ENCODE peak calls at places on chromosomes 5 and 9, in five cellular contexts. F is lung; K is CD8-positive, alpha-beta memory T cell; U is effector memory CD4-positive, alpha-beta T cell; J is adrenal gland. C is an unnamed sample. For H3K4me1, the result is how much of the 10 kb centered on the place peaks cover.

GRCh38 chr9:135515541-135515951 is 5.7 kb upstream of the LCN1 start:
- DNase-seq in F (no peak), K (no peak), U (no peak), J (peak), C (no peak)

GRCh38 chr9:76374702-76375543 is 19.3 kb downstream of the RFK start:
- DNase-seq in F (peak), K (no peak), U (no peak), J (peak), C (no peak)

GRCh38 chr5:158970569-158971014 is 129.1 kb downstream of the EBF1 start:
- DNase-seq in F (no peak), K (no peak), U (no peak), J (no peak), C (no peak)

GRCh38 chr5:135874461-135874860 is 21.2 kb downstream of the IL9 start:
- DNase-seq in F (no peak), K (no peak), U (no peak), J (no peak), C (no peak)

GRCh38 chr9:133144887-133145466 is 18.7 kb downstream of the GBGT1 start:
- DNase-seq in F (no peak), K (no peak), U (no peak), J (no peak), C (no peak)

GRCh38 chr9:3528466-3528865 is 2.7 kb upstream of the RFX3 start:
- DNase-seq in F (no peak), K (peak), U (peak), J (no peak), C (no peak)

GRCh38 chr5:179343902-179344300 is 1.4 kb downstream of the ADAMTS2 start:
- DNase-seq in F (no peak), K (no peak), U (no peak), J (no peak), C (no peak)

GRCh38 chr5:180212363-180213255 is 3.6 kb upstream of the RASGEF1C start:
- DNase-seq in F (no peak), K (no peak), U (no peak), J (peak), C (peak)

GRCh38 chr9:19378154-19378553 is 1.9 kb downstream of the RPS6 start:
- DNase-seq in F (no peak), K (no peak), U (no peak), J (no peak), C (no peak)

GRCh38 chr5:74361406-74362358 is 278.8 kb downstream of the ENC1 start:
- DNase-seq in F (no peak), K (no peak), U (no peak), J (no peak), C (peak)

GRCh38 chr9:89007568-89007967 is 16.3 kb downstream of the S1PR3 start:
- DNase-seq in F (peak), K (no peak), U (no peak), J (no peak), C (no peak)

GRCh38 chr5:76556511-76557221 is 66.5 kb downstream of the F2RL2 start:
- DNase-seq in F (no peak), K (no peak), U (no peak), J (no peak), C (peak)

GRCh38 chr5:150574818-150575537 is 65.5 kb upstream of the SYNPO start:
- DNase-seq in F (no peak), K (no peak), U (no peak), J (no peak), C (no peak)

GRCh38 chr5:116378007-116378831 is 196.4 kb downstream of the SEMA6A start:
- DNase-seq in F (no peak), K (no peak), U (no peak), J (no peak), C (no peak)

GRCh38 chr9:113463418-113464285 is at the start of gene RGS3:
- DNase-seq in F (peak), K (no peak), U (no peak), J (peak), C (peak)

GRCh38 chr9:106928350-106928749 is 65.4 kb downstream of the ZNF462 start:
- DNase-seq in F (no peak), K (no peak), U (no peak), J (no peak), C (no peak)

GRCh38 chr5:155883966-155884555 is 442.9 kb upstream of the SGCD start:
- DNase-seq in F (no peak), K (no peak), U (no peak), J (peak), C (peak)

GRCh38 chr9:97411789-97412627 is at the start of gene TDRD7:
- DNase-seq in F (peak), K (peak), U (peak), J (peak), C (peak)

GRCh38 chr5:14268738-14269137 is 125.6 kb downstream of the TRIO start:
- DNase-seq in F (no peak), K (no peak), U (no peak), J (no peak), C (no peak)

GRCh38 chr5:14266686-14267085 is 123.5 kb downstream of the TRIO start:
- DNase-seq in F (no peak), K (no peak), U (no peak), J (no peak), C (no peak)

GRCh38 chr5:14267166-14267838 is 124.2 kb downstream of the TRIO start:
- DNase-seq in F (no peak), K (no peak), U (no peak), J (no peak), C (no peak)

GRCh38 chr5:14269395-14269794 is 126.3 kb downstream of the TRIO start:
- DNase-seq in F (no peak), K (no peak), U (no peak), J (no peak), C (no peak)

GRCh38 chr5:14268236-14268701 is 125.1 kb downstream of the TRIO start:
- DNase-seq in F (no peak), K (no peak), U (no peak), J (peak), C (no peak)
- H3K4me1 ChIP-seq in F (under half), K (under half), U (under half), J (under half), C (under half)

GRCh38 chr9:137045294-137046093 is 483 bp downstream of the NPDC1 start:
- DNase-seq in F (no peak), K (no peak), U (no peak), J (no peak), C (no peak)
- H3K27ac ChIP-seq in F (peak), K (peak), U (no peak), J (no peak), C (peak)

DNA sequence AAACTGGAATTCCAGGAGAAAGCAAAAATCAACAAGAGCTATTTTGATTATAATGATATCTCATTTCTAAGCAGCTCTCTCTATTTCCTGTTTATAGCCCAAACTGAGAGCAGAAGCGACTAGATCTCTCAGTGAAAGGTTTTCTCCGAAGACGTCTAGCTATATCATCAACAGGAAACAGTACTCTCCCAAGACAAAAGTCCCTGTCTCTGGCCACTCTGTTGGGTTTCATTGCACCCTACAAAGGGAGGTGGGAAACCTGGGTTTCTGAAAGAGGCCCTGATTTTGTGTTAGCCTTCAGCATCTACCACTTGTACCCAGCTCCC is 188.3 kb downstream of the PALM2AKAP2 start:
- DNase-seq in F (no peak), K (peak), U (no peak), J (no peak), C (no peak)
- H3K4me1 ChIP-seq in F (under half), K (under half), U (under half), J (under half), C (under half)

DNA sequence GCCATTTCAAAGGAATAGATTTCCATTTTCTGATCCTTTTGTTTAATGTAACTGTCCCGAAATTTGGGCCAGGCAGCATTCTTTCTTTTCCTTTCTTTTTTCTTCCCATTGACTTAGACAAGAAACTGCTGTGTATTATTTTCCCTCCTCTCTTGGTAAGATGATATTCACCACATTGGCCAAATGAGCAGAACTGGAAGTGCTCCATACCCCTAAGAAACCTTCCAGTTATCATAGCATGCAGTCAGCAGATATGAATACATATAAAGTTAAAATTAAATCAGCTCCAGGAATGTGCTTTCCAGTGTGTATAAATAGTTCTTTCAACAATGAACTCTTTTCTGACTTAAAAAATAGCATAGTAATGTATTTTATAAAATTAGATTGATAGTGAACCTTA is 168.5 kb upstream of the GAS1 start:
- DNase-seq in F (no peak), K (no peak), U (no peak), J (no peak), C (no peak)
- H3K27ac ChIP-seq in F (no peak), K (no peak), U (no peak), J (no peak), C (peak)

C was measured in prostate gland.